ENCODE peak calls at places on chromosome 6, in six cellular contexts. One of them, this sample, is unnamed.

GRCh38 chr6:68967549-68968300 is 332.6 kb downstream of the ADGRB3 start:
- DNase-seq in stimulated activated CD4-positive, alpha-beta T cell treated with anti-CD3 and anti-CD28 coated beads, Interleukin-15, amount 100 ng/mL, for 1 hour: peak
- DNase-seq in left ventricle myocardium superior: peak
- DNase-seq in NCI-H1417: peak
- DNase-seq in activated T-helper 1 cell treated with anti-CD3 and anti-CD28 coated beads, Interleukin-12 subunit alpha, Interleukin-12 subunit beta, Interleukin-2, Interleukin-4 antibody, amounts not matched to agents 30 ng/mL and 10 ng/mL and 1 ng/mL, durations not matched to agents 14 hours and 24 hours and 36 hours: peak
- DNase-seq in CD8-positive, alpha-beta T cell: peak
- DNase-seq in this sample: peak

GRCh38 chr6:34581561-34581920 is 25.4 kb upstream of the SPDEF start:
- DNase-seq in stimulated activated CD4-positive, alpha-beta T cell treated with anti-CD3 and anti-CD28 coated beads, Interleukin-15, amount 100 ng/mL, for 1 hour: no peak
- DNase-seq in left ventricle myocardium superior: no peak
- DNase-seq in NCI-H1417: no peak
- DNase-seq in activated T-helper 1 cell treated with anti-CD3 and anti-CD28 coated beads, Interleukin-12 subunit alpha, Interleukin-12 subunit beta, Interleukin-2, Interleukin-4 antibody, amounts not matched to agents 30 ng/mL and 10 ng/mL and 1 ng/mL, durations not matched to agents 14 hours and 24 hours and 36 hours: no peak
- DNase-seq in CD8-positive, alpha-beta T cell: no peak
- DNase-seq in this sample: no peak

GRCh38 chr6:170365581-170365980 is 59.0 kb downstream of the FAM120B start:
- DNase-seq in stimulated activated CD4-positive, alpha-beta T cell treated with anti-CD3 and anti-CD28 coated beads, Interleukin-15, amount 100 ng/mL, for 1 hour: no peak
- DNase-seq in left ventricle myocardium superior: no peak
- DNase-seq in NCI-H1417: no peak
- DNase-seq in activated T-helper 1 cell treated with anti-CD3 and anti-CD28 coated beads, Interleukin-12 subunit alpha, Interleukin-12 subunit beta, Interleukin-2, Interleukin-4 antibody, amounts not matched to agents 30 ng/mL and 10 ng/mL and 1 ng/mL, durations not matched to agents 14 hours and 24 hours and 36 hours: no peak
- DNase-seq in CD8-positive, alpha-beta T cell: no peak
- DNase-seq in this sample: no peak

GRCh38 chr6:88380083-88380482 is 213.9 kb upstream of the CNR1 start:
- DNase-seq in stimulated activated CD4-positive, alpha-beta T cell treated with anti-CD3 and anti-CD28 coated beads, Interleukin-15, amount 100 ng/mL, for 1 hour: no peak
- DNase-seq in left ventricle myocardium superior: peak
- DNase-seq in NCI-H1417: no peak
- DNase-seq in activated T-helper 1 cell treated with anti-CD3 and anti-CD28 coated beads, Interleukin-12 subunit alpha, Interleukin-12 subunit beta, Interleukin-2, Interleukin-4 antibody, amounts not matched to agents 30 ng/mL and 10 ng/mL and 1 ng/mL, durations not matched to agents 14 hours and 24 hours and 36 hours: no peak
- DNase-seq in CD8-positive, alpha-beta T cell: no peak
- DNase-seq in this sample: peak

GRCh38 chr6:157075549-157076426 is 247.5 kb downstream of the TMEM242 start:
- DNase-seq in stimulated activated CD4-positive, alpha-beta T cell treated with anti-CD3 and anti-CD28 coated beads, Interleukin-15, amount 100 ng/mL, for 1 hour: no peak
- DNase-seq in left ventricle myocardium superior: no peak
- DNase-seq in NCI-H1417: no peak
- DNase-seq in activated T-helper 1 cell treated with anti-CD3 and anti-CD28 coated beads, Interleukin-12 subunit alpha, Interleukin-12 subunit beta, Interleukin-2, Interleukin-4 antibody, amounts not matched to agents 30 ng/mL and 10 ng/mL and 1 ng/mL, durations not matched to agents 14 hours and 24 hours and 36 hours: peak
- DNase-seq in CD8-positive, alpha-beta T cell: no peak
- DNase-seq in this sample: no peak

GRCh38 chr6:11298651-11299420 is 66.4 kb upstream of the NEDD9 start:
- DNase-seq in stimulated activated CD4-positive, alpha-beta T cell treated with anti-CD3 and anti-CD28 coated beads, Interleukin-15, amount 100 ng/mL, for 1 hour: no peak
- DNase-seq in left ventricle myocardium superior: no peak
- DNase-seq in NCI-H1417: peak
- DNase-seq in activated T-helper 1 cell treated with anti-CD3 and anti-CD28 coated beads, Interleukin-12 subunit alpha, Interleukin-12 subunit beta, Interleukin-2, Interleukin-4 antibody, amounts not matched to agents 30 ng/mL and 10 ng/mL and 1 ng/mL, durations not matched to agents 14 hours and 24 hours and 36 hours: no peak
- DNase-seq in CD8-positive, alpha-beta T cell: no peak
- DNase-seq in this sample: no peak

GRCh38 chr6:75588947-75589346 is 12.7 kb upstream of the SENP6 start:
- DNase-seq in stimulated activated CD4-positive, alpha-beta T cell treated with anti-CD3 and anti-CD28 coated beads, Interleukin-15, amount 100 ng/mL, for 1 hour: no peak
- DNase-seq in left ventricle myocardium superior: no peak
- DNase-seq in NCI-H1417: no peak
- DNase-seq in activated T-helper 1 cell treated with anti-CD3 and anti-CD28 coated beads, Interleukin-12 subunit alpha, Interleukin-12 subunit beta, Interleukin-2, Interleukin-4 antibody, amounts not matched to agents 30 ng/mL and 10 ng/mL and 1 ng/mL, durations not matched to agents 14 hours and 24 hours and 36 hours: no peak
- DNase-seq in CD8-positive, alpha-beta T cell: no peak
- DNase-seq in this sample: no peak

GRCh38 chr6:163943647-163944395 is 529.3 kb downstream of the QKI start:
- DNase-seq in stimulated activated CD4-positive, alpha-beta T cell treated with anti-CD3 and anti-CD28 coated beads, Interleukin-15, amount 100 ng/mL, for 1 hour: no peak
- DNase-seq in left ventricle myocardium superior: peak
- DNase-seq in NCI-H1417: no peak
- DNase-seq in activated T-helper 1 cell treated with anti-CD3 and anti-CD28 coated beads, Interleukin-12 subunit alpha, Interleukin-12 subunit beta, Interleukin-2, Interleukin-4 antibody, amounts not matched to agents 30 ng/mL and 10 ng/mL and 1 ng/mL, durations not matched to agents 14 hours and 24 hours and 36 hours: no peak
- DNase-seq in CD8-positive, alpha-beta T cell: no peak
- DNase-seq in this sample: no peak

GRCh38 chr6:63899550-63899949 is 263.9 kb downstream of the PHF3 start:
- DNase-seq in stimulated activated CD4-positive, alpha-beta T cell treated with anti-CD3 and anti-CD28 coated beads, Interleukin-15, amount 100 ng/mL, for 1 hour: no peak
- DNase-seq in left ventricle myocardium superior: no peak
- DNase-seq in NCI-H1417: peak
- DNase-seq in activated T-helper 1 cell treated with anti-CD3 and anti-CD28 coated beads, Interleukin-12 subunit alpha, Interleukin-12 subunit beta, Interleukin-2, Interleukin-4 antibody, amounts not matched to agents 30 ng/mL and 10 ng/mL and 1 ng/mL, durations not matched to agents 14 hours and 24 hours and 36 hours: no peak
- DNase-seq in CD8-positive, alpha-beta T cell: no peak
- DNase-seq in this sample: no peak

GRCh38 chr6:116278853-116279231 is 888 bp downstream of the TSPYL1 start:
- DNase-seq in stimulated activated CD4-positive, alpha-beta T cell treated with anti-CD3 and anti-CD28 coated beads, Interleukin-15, amount 100 ng/mL, for 1 hour: no peak
- DNase-seq in left ventricle myocardium superior: peak
- DNase-seq in NCI-H1417: no peak
- DNase-seq in activated T-helper 1 cell treated with anti-CD3 and anti-CD28 coated beads, Interleukin-12 subunit alpha, Interleukin-12 subunit beta, Interleukin-2, Interleukin-4 antibody, amounts not matched to agents 30 ng/mL and 10 ng/mL and 1 ng/mL, durations not matched to agents 14 hours and 24 hours and 36 hours: peak
- DNase-seq in CD8-positive, alpha-beta T cell: no peak
- DNase-seq in this sample: peak

GRCh38 chr6:113076817-113077216 is 729.7 kb downstream of the RFPL4B start:
- DNase-seq in stimulated activated CD4-positive, alpha-beta T cell treated with anti-CD3 and anti-CD28 coated beads, Interleukin-15, amount 100 ng/mL, for 1 hour: no peak
- DNase-seq in left ventricle myocardium superior: no peak
- DNase-seq in NCI-H1417: no peak
- DNase-seq in activated T-helper 1 cell treated with anti-CD3 and anti-CD28 coated beads, Interleukin-12 subunit alpha, Interleukin-12 subunit beta, Interleukin-2, Interleukin-4 antibody, amounts not matched to agents 30 ng/mL and 10 ng/mL and 1 ng/mL, durations not matched to agents 14 hours and 24 hours and 36 hours: no peak
- DNase-seq in CD8-positive, alpha-beta T cell: no peak
- DNase-seq in this sample: no peak

GRCh38 chr6:17591292-17591691 is 8.8 kb upstream of the FAM8A1 start:
- DNase-seq in stimulated activated CD4-positive, alpha-beta T cell treated with anti-CD3 and anti-CD28 coated beads, Interleukin-15, amount 100 ng/mL, for 1 hour: no peak
- DNase-seq in left ventricle myocardium superior: no peak
- DNase-seq in NCI-H1417: no peak
- DNase-seq in activated T-helper 1 cell treated with anti-CD3 and anti-CD28 coated beads, Interleukin-12 subunit alpha, Interleukin-12 subunit beta, Interleukin-2, Interleukin-4 antibody, amounts not matched to agents 30 ng/mL and 10 ng/mL and 1 ng/mL, durations not matched to agents 14 hours and 24 hours and 36 hours: no peak
- DNase-seq in CD8-positive, alpha-beta T cell: no peak
- DNase-seq in this sample: no peak

GRCh38 chr6:45663181-45664180 is 285.7 kb upstream of the SUPT3H start:
- DNase-seq in stimulated activated CD4-positive, alpha-beta T cell treated with anti-CD3 and anti-CD28 coated beads, Interleukin-15, amount 100 ng/mL, for 1 hour: peak
- DNase-seq in left ventricle myocardium superior: peak
- DNase-seq in NCI-H1417: peak
- DNase-seq in activated T-helper 1 cell treated with anti-CD3 and anti-CD28 coated beads, Interleukin-12 subunit alpha, Interleukin-12 subunit beta, Interleukin-2, Interleukin-4 antibody, amounts not matched to agents 30 ng/mL and 10 ng/mL and 1 ng/mL, durations not matched to agents 14 hours and 24 hours and 36 hours: peak
- DNase-seq in CD8-positive, alpha-beta T cell: no peak
- DNase-seq in this sample: no peak

GRCh38 chr6:79964607-79965081 is 17.3 kb upstream of the ELOVL4 start:
- DNase-seq in stimulated activated CD4-positive, alpha-beta T cell treated with anti-CD3 and anti-CD28 coated beads, Interleukin-15, amount 100 ng/mL, for 1 hour: no peak
- DNase-seq in left ventricle myocardium superior: no peak
- DNase-seq in NCI-H1417: no peak
- DNase-seq in activated T-helper 1 cell treated with anti-CD3 and anti-CD28 coated beads, Interleukin-12 subunit alpha, Interleukin-12 subunit beta, Interleukin-2, Interleukin-4 antibody, amounts not matched to agents 30 ng/mL and 10 ng/mL and 1 ng/mL, durations not matched to agents 14 hours and 24 hours and 36 hours: no peak
- DNase-seq in CD8-positive, alpha-beta T cell: no peak
- DNase-seq in this sample: no peak

GRCh38 chr6:13447949-13448724 is 39.3 kb downstream of the GFOD1 start:
- DNase-seq in stimulated activated CD4-positive, alpha-beta T cell treated with anti-CD3 and anti-CD28 coated beads, Interleukin-15, amount 100 ng/mL, for 1 hour: no peak
- DNase-seq in left ventricle myocardium superior: no peak
- DNase-seq in NCI-H1417: no peak
- DNase-seq in activated T-helper 1 cell treated with anti-CD3 and anti-CD28 coated beads, Interleukin-12 subunit alpha, Interleukin-12 subunit beta, Interleukin-2, Interleukin-4 antibody, amounts not matched to agents 30 ng/mL and 10 ng/mL and 1 ng/mL, durations not matched to agents 14 hours and 24 hours and 36 hours: no peak
- DNase-seq in CD8-positive, alpha-beta T cell: no peak
- DNase-seq in this sample: no peak

GRCh38 chr6:121064345-121064744 is 269.9 kb downstream of the TBC1D32 start:
- DNase-seq in stimulated activated CD4-positive, alpha-beta T cell treated with anti-CD3 and anti-CD28 coated beads, Interleukin-15, amount 100 ng/mL, for 1 hour: no peak
- DNase-seq in left ventricle myocardium superior: no peak
- DNase-seq in NCI-H1417: no peak
- DNase-seq in activated T-helper 1 cell treated with anti-CD3 and anti-CD28 coated beads, Interleukin-12 subunit alpha, Interleukin-12 subunit beta, Interleukin-2, Interleukin-4 antibody, amounts not matched to agents 30 ng/mL and 10 ng/mL and 1 ng/mL, durations not matched to agents 14 hours and 24 hours and 36 hours: no peak
- DNase-seq in CD8-positive, alpha-beta T cell: no peak
- DNase-seq in this sample: no peak

GRCh38 chr6:90284236-90284744 is 12.4 kb downstream of the BACH2 start:
- DNase-seq in stimulated activated CD4-positive, alpha-beta T cell treated with anti-CD3 and anti-CD28 coated beads, Interleukin-15, amount 100 ng/mL, for 1 hour: no peak
- DNase-seq in left ventricle myocardium superior: no peak
- DNase-seq in NCI-H1417: peak
- DNase-seq in activated T-helper 1 cell treated with anti-CD3 and anti-CD28 coated beads, Interleukin-12 subunit alpha, Interleukin-12 subunit beta, Interleukin-2, Interleukin-4 antibody, amounts not matched to agents 30 ng/mL and 10 ng/mL and 1 ng/mL, durations not matched to agents 14 hours and 24 hours and 36 hours: peak
- DNase-seq in CD8-positive, alpha-beta T cell: no peak
- DNase-seq in this sample: peak

GRCh38 chr6:127483399-127484055 is 24.3 kb upstream of the KIAA0408 start:
- DNase-seq in stimulated activated CD4-positive, alpha-beta T cell treated with anti-CD3 and anti-CD28 coated beads, Interleukin-15, amount 100 ng/mL, for 1 hour: no peak
- DNase-seq in left ventricle myocardium superior: no peak
- DNase-seq in NCI-H1417: no peak
- DNase-seq in activated T-helper 1 cell treated with anti-CD3 and anti-CD28 coated beads, Interleukin-12 subunit alpha, Interleukin-12 subunit beta, Interleukin-2, Interleukin-4 antibody, amounts not matched to agents 30 ng/mL and 10 ng/mL and 1 ng/mL, durations not matched to agents 14 hours and 24 hours and 36 hours: no peak
- DNase-seq in CD8-positive, alpha-beta T cell: no peak
- DNase-seq in this sample: no peak

GRCh38 chr6:36671687-36672375 is 6.7 kb upstream of the CDKN1A start:
- DNase-seq in stimulated activated CD4-positive, alpha-beta T cell treated with anti-CD3 and anti-CD28 coated beads, Interleukin-15, amount 100 ng/mL, for 1 hour: no peak
- DNase-seq in left ventricle myocardium superior: no peak
- DNase-seq in NCI-H1417: peak
- DNase-seq in activated T-helper 1 cell treated with anti-CD3 and anti-CD28 coated beads, Interleukin-12 subunit alpha, Interleukin-12 subunit beta, Interleukin-2, Interleukin-4 antibody, amounts not matched to agents 30 ng/mL and 10 ng/mL and 1 ng/mL, durations not matched to agents 14 hours and 24 hours and 36 hours: no peak
- DNase-seq in CD8-positive, alpha-beta T cell: no peak
- DNase-seq in this sample: no peak

GRCh38 chr6:29696147-29697129 is 15.5 kb upstream of the ZFP57 start:
- DNase-seq in stimulated activated CD4-positive, alpha-beta T cell treated with anti-CD3 and anti-CD28 coated beads, Interleukin-15, amount 100 ng/mL, for 1 hour: no peak
- DNase-seq in left ventricle myocardium superior: peak
- DNase-seq in NCI-H1417: no peak
- DNase-seq in activated T-helper 1 cell treated with anti-CD3 and anti-CD28 coated beads, Interleukin-12 subunit alpha, Interleukin-12 subunit beta, Interleukin-2, Interleukin-4 antibody, amounts not matched to agents 30 ng/mL and 10 ng/mL and 1 ng/mL, durations not matched to agents 14 hours and 24 hours and 36 hours: no peak
- DNase-seq in CD8-positive, alpha-beta T cell: no peak
- DNase-seq in this sample: no peak

GRCh38 chr6:49003348-49003747 is 459.7 kb downstream of the MMUT start:
- DNase-seq in stimulated activated CD4-positive, alpha-beta T cell treated with anti-CD3 and anti-CD28 coated beads, Interleukin-15, amount 100 ng/mL, for 1 hour: no peak
- DNase-seq in left ventricle myocardium superior: no peak
- DNase-seq in NCI-H1417: peak
- DNase-seq in activated T-helper 1 cell treated with anti-CD3 and anti-CD28 coated beads, Interleukin-12 subunit alpha, Interleukin-12 subunit beta, Interleukin-2, Interleukin-4 antibody, amounts not matched to agents 30 ng/mL and 10 ng/mL and 1 ng/mL, durations not matched to agents 14 hours and 24 hours and 36 hours: no peak
- DNase-seq in CD8-positive, alpha-beta T cell: no peak
- DNase-seq in this sample: no peak

GRCh38 chr6:109441069-109441816 is 719 bp downstream of the SMPD2 start:
- DNase-seq in stimulated activated CD4-positive, alpha-beta T cell treated with anti-CD3 and anti-CD28 coated beads, Interleukin-15, amount 100 ng/mL, for 1 hour: peak
- DNase-seq in left ventricle myocardium superior: peak
- DNase-seq in NCI-H1417: peak
- DNase-seq in activated T-helper 1 cell treated with anti-CD3 and anti-CD28 coated beads, Interleukin-12 subunit alpha, Interleukin-12 subunit beta, Interleukin-2, Interleukin-4 antibody, amounts not matched to agents 30 ng/mL and 10 ng/mL and 1 ng/mL, durations not matched to agents 14 hours and 24 hours and 36 hours: no peak
- DNase-seq in CD8-positive, alpha-beta T cell: no peak
- DNase-seq in this sample: peak

GRCh38 chr6:111277819-111278218 is 190.5 kb downstream of the SLC16A10 start:
- DNase-seq in stimulated activated CD4-positive, alpha-beta T cell treated with anti-CD3 and anti-CD28 coated beads, Interleukin-15, amount 100 ng/mL, for 1 hour: no peak
- DNase-seq in left ventricle myocardium superior: no peak
- DNase-seq in NCI-H1417: no peak
- DNase-seq in activated T-helper 1 cell treated with anti-CD3 and anti-CD28 coated beads, Interleukin-12 subunit alpha, Interleukin-12 subunit beta, Interleukin-2, Interleukin-4 antibody, amounts not matched to agents 30 ng/mL and 10 ng/mL and 1 ng/mL, durations not matched to agents 14 hours and 24 hours and 36 hours: no peak
- DNase-seq in CD8-positive, alpha-beta T cell: no peak
- DNase-seq in this sample: no peak

GRCh38 chr6:158026054-158026900 is 44.6 kb downstream of the SYNJ2 start:
- DNase-seq in stimulated activated CD4-positive, alpha-beta T cell treated with anti-CD3 and anti-CD28 coated beads, Interleukin-15, amount 100 ng/mL, for 1 hour: peak
- DNase-seq in left ventricle myocardium superior: peak
- DNase-seq in NCI-H1417: peak
- DNase-seq in activated T-helper 1 cell treated with anti-CD3 and anti-CD28 coated beads, Interleukin-12 subunit alpha, Interleukin-12 subunit beta, Interleukin-2, Interleukin-4 antibody, amounts not matched to agents 30 ng/mL and 10 ng/mL and 1 ng/mL, durations not matched to agents 14 hours and 24 hours and 36 hours: peak
- DNase-seq in CD8-positive, alpha-beta T cell: peak
- DNase-seq in this sample: peak